ENCODE peak calls at places on chromosomes 16 and 17, in four cellular contexts. One of them, this sample, is unnamed.

GRCh38 chr17:73430165-73430680 is 118.4 kb upstream of the CDC42EP4 start:
- DNase-seq in HepG2: no peak
- DNase-seq in H1: no peak
- DNase-seq in K562: no peak
- DNase-seq in this sample: no peak

GRCh38 chr16:1670371-1670770 is 7.7 kb upstream of the JPT2 start:
- DNase-seq in HepG2: no peak
- DNase-seq in H1: no peak
- DNase-seq in K562: no peak
- DNase-seq in this sample: no peak

GRCh38 chr16:71474864-71475263 is 12.8 kb upstream of the ZNF23 start:
- DNase-seq in HepG2: no peak
- DNase-seq in K562: no peak
- DNase-seq in H1: no peak
- DNase-seq in this sample: peak

GRCh38 chr16:48272837-48273421 is 25.6 kb upstream of the ABCC11 start:
- DNase-seq in K562: no peak
- DNase-seq in H1: no peak
- DNase-seq in HepG2: no peak
- DNase-seq in this sample: no peak

GRCh38 chr17:65163990-65164495 is 26.9 kb downstream of the RGS9 start:
- DNase-seq in HepG2: peak
- DNase-seq in H1: no peak
- DNase-seq in K562: peak
- DNase-seq in this sample: peak

GRCh38 chr17:869067-869466 is 86.9 kb downstream of the MRM3 start:
- DNase-seq in H1: no peak
- DNase-seq in HepG2: no peak
- DNase-seq in K562: no peak
- DNase-seq in this sample: no peak

GRCh38 chr16:14528306-14528948 is 101.6 kb downstream of the PARN start:
- DNase-seq in K562: peak
- DNase-seq in H1: no peak
- DNase-seq in HepG2: no peak
- DNase-seq in this sample: no peak

GRCh38 chr16:68335175-68335574 is 24.4 kb downstream of the PRMT7 start:
- DNase-seq in H1: no peak
- DNase-seq in HepG2: no peak
- DNase-seq in K562: no peak
- DNase-seq in this sample: no peak

GRCh38 chr17:77754956-77755355 is 203.5 kb upstream of the TNRC6C start:
- DNase-seq in HepG2: no peak
- DNase-seq in H1: no peak
- DNase-seq in K562: no peak
- DNase-seq in this sample: no peak

GRCh38 chr16:17261197-17261858 is 209.4 kb downstream of the XYLT1 start:
- DNase-seq in HepG2: no peak
- DNase-seq in K562: no peak
- DNase-seq in H1: no peak
- DNase-seq in this sample: no peak

GRCh38 chr16:58462499-58462996 is 37.4 kb upstream of the NDRG4 start:
- DNase-seq in K562: no peak
- DNase-seq in HepG2: no peak
- DNase-seq in H1: no peak
- DNase-seq in this sample: no peak

GRCh38 chr17:3528604-3529511 is 28.8 kb downstream of the TRPV3 start:
- DNase-seq in K562: no peak
- DNase-seq in H1: no peak
- DNase-seq in HepG2: no peak
- DNase-seq in this sample: no peak

GRCh38 chr17:64418506-64419339 is 28.1 kb upstream of the PECAM1 start:
- DNase-seq in K562: peak
- DNase-seq in H1: no peak
- DNase-seq in HepG2: peak
- DNase-seq in this sample: peak

GRCh38 chr17:62751350-62751691 is 56.8 kb downstream of the MARCHF10 start:
- DNase-seq in K562: no peak
- DNase-seq in H1: no peak
- DNase-seq in HepG2: no peak
- DNase-seq in this sample: no peak

GRCh38 chr17:39306509-39307212 is 80.9 kb upstream of the STAC2 start:
- DNase-seq in H1: no peak
- DNase-seq in K562: no peak
- DNase-seq in HepG2: no peak
- DNase-seq in this sample: no peak

GRCh38 chr17:5226940-5227878 is 7.5 kb downstream of the SCIMP start:
- DNase-seq in HepG2: no peak
- DNase-seq in H1: no peak
- DNase-seq in K562: no peak
- DNase-seq in this sample: no peak

GRCh38 chr17:56425483-56425882 is 168.0 kb upstream of the NOG start:
- DNase-seq in K562: no peak
- DNase-seq in H1: no peak
- DNase-seq in HepG2: no peak
- DNase-seq in this sample: no peak

GRCh38 chr17:40319651-40320550 is 10.9 kb downstream of the RARA start:
- DNase-seq in H1: no peak
- DNase-seq in HepG2: no peak
- DNase-seq in K562: no peak
- DNase-seq in this sample: no peak

GRCh38 chr17:31687505-31688126 is 171.4 kb downstream of the COPRS start:
- DNase-seq in HepG2: no peak
- DNase-seq in K562: no peak
- DNase-seq in H1: no peak
- DNase-seq in this sample: no peak

GRCh38 chr16:86628614-86629013 is 50.3 kb downstream of the FOXL1 start:
- DNase-seq in HepG2: no peak
- DNase-seq in K562: no peak
- DNase-seq in H1: no peak
- DNase-seq in this sample: no peak

GRCh38 chr17:900336-900735 is 79.2 kb downstream of the NXN start:
- DNase-seq in HepG2: no peak
- DNase-seq in K562: no peak
- DNase-seq in H1: no peak
- DNase-seq in this sample: no peak

GRCh38 chr17:28956112-28956511 is 4.8 kb upstream of the PHF12 start:
- DNase-seq in HepG2: no peak
- DNase-seq in K562: no peak
- DNase-seq in H1: no peak
- DNase-seq in this sample: no peak

GRCh38 chr16:69329369-69330285 is 761 bp downstream of the PDF start:
- DNase-seq in HepG2: no peak
- DNase-seq in K562: peak
- DNase-seq in H1: no peak
- DNase-seq in this sample: no peak

GRCh38 chr17:40060887-40061480 is 1.8 kb upstream of the THRA start:
- DNase-seq in K562: no peak
- DNase-seq in HepG2: no peak
- DNase-seq in H1: no peak
- DNase-seq in this sample: no peak

GRCh38 chr16:19458722-19459379 is 41.2 kb downstream of the TMC5 start:
- DNase-seq in HepG2: no peak
- DNase-seq in K562: peak
- DNase-seq in H1: no peak
- DNase-seq in this sample: no peak

GRCh38 chr17:32621612-32622312 is 135.0 kb downstream of the CDK5R1 start:
- DNase-seq in HepG2: no peak
- DNase-seq in K562: peak
- DNase-seq in H1: no peak
- DNase-seq in this sample: no peak

GRCh38 chr17:50479522-50480141 is 972 bp downstream of the RSAD1 start:
- DNase-seq in HepG2: peak
- DNase-seq in K562: peak
- DNase-seq in H1: peak
- DNase-seq in this sample: peak

GRCh38 chr16:4926928-4927327 is 10.0 kb downstream of the PPL start:
- DNase-seq in H1: no peak
- DNase-seq in K562: no peak
- DNase-seq in HepG2: no peak
- DNase-seq in this sample: no peak

GRCh38 chr17:67942810-67943209 is 53.5 kb downstream of the C17orf58 start:
- DNase-seq in HepG2: no peak
- DNase-seq in H1: no peak
- DNase-seq in K562: peak
- DNase-seq in this sample: no peak
- TF ChIP-seq CTCF in HepG2: peak
- TF ChIP-seq CTCF in H1: peak
- TF ChIP-seq CTCF in K562: peak
- TF ChIP-seq CTCF in this sample: peak

GRCh38 chr16:24935336-24935735 is 79.8 kb downstream of the ARHGAP17 start:
- DNase-seq in K562: no peak
- DNase-seq in H1: no peak
- DNase-seq in HepG2: no peak
- DNase-seq in this sample: no peak

GRCh38 chr16:24939224-24939623 is 75.9 kb downstream of the ARHGAP17 start:
- DNase-seq in HepG2: no peak
- DNase-seq in K562: no peak
- DNase-seq in H1: no peak
- DNase-seq in this sample: no peak

GRCh38 chr16:24939738-24940137 is 75.4 kb downstream of the ARHGAP17 start:
- DNase-seq in H1: no peak
- DNase-seq in K562: no peak
- DNase-seq in HepG2: no peak
- DNase-seq in this sample: no peak

GRCh38 chr16:24931091-24931490 is 84.1 kb downstream of the ARHGAP17 start:
- DNase-seq in H1: no peak
- DNase-seq in HepG2: no peak
- DNase-seq in K562: no peak
- DNase-seq in this sample: no peak

GRCh38 chr16:24936151-24936550 is 79.0 kb downstream of the ARHGAP17 start:
- DNase-seq in K562: no peak
- DNase-seq in HepG2: no peak
- DNase-seq in H1: no peak
- DNase-seq in this sample: no peak
- TF ChIP-seq FOSL1 in K562: no peak
- TF ChIP-seq FOSL1 in HepG2: no peak
- TF ChIP-seq FOSL1 in H1: no peak
- TF ChIP-seq FOSL1 in this sample: no peak

DNA sequence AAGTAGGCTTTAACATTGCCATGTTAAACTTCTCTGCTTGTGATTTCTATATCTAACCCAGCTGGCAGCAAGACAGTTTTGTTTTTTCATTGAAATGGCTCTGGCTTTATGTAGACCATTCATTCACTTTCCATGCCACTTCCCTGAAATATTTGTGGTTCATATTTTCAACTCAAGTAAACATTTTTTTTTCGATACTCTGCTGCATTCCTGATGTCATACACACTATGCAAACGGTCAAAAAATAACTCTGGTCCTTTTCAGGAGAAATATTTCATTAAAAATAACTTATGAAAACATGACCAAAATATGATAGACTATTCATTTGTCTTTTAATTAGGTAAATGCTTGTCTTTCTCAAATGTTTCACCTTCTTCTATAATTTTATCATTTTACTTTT is 116.3 kb downstream of the USP22 start:
- DNase-seq in HepG2: no peak
- DNase-seq in K562: no peak
- DNase-seq in H1: no peak
- DNase-seq in this sample: no peak
- TF ChIP-seq CEBPB in HepG2: no peak
- TF ChIP-seq CEBPB in K562: no peak
- TF ChIP-seq CEBPB in H1: no peak
- TF ChIP-seq CEBPB in this sample: no peak

GRCh38 chr16:85347213-85347591 is 234.9 kb upstream of the CIBAR2 start:
- DNase-seq in HepG2: peak
- DNase-seq in H1: no peak
- DNase-seq in K562: peak
- DNase-seq in this sample: no peak
- TF ChIP-seq CTCF in HepG2: peak
- TF ChIP-seq CTCF in H1: peak
- TF ChIP-seq CTCF in K562: peak
- TF ChIP-seq CTCF in this sample: no peak

GRCh38 chr17:81659038-81659437 is 2.7 kb upstream of the PDE6G start:
- DNase-seq in HepG2: peak
- DNase-seq in H1: no peak
- DNase-seq in K562: no peak
- DNase-seq in this sample: no peak
- TF ChIP-seq FOSL1 in HepG2: no peak
- TF ChIP-seq FOSL1 in H1: no peak
- TF ChIP-seq FOSL1 in K562: no peak
- TF ChIP-seq FOSL1 in this sample: no peak

GRCh38 chr16:84840687-84841627 is 21.2 kb downstream of the CRISPLD2 start:
- DNase-seq in HepG2: no peak
- DNase-seq in K562: no peak
- DNase-seq in H1: no peak
- DNase-seq in this sample: no peak

GRCh38 chr16:84839956-84840355 is 20.2 kb downstream of the CRISPLD2 start:
- DNase-seq in H1: no peak
- DNase-seq in HepG2: no peak
- DNase-seq in K562: no peak
- DNase-seq in this sample: peak

GRCh38 chr16:84836967-84837366 is 17.2 kb downstream of the CRISPLD2 start:
- DNase-seq in H1: no peak
- DNase-seq in HepG2: no peak
- DNase-seq in K562: no peak
- DNase-seq in this sample: no peak

GRCh38 chr16:84838383-84838948 is 18.7 kb downstream of the CRISPLD2 start:
- DNase-seq in K562: no peak
- DNase-seq in HepG2: no peak
- DNase-seq in H1: no peak
- DNase-seq in this sample: no peak

DNA sequence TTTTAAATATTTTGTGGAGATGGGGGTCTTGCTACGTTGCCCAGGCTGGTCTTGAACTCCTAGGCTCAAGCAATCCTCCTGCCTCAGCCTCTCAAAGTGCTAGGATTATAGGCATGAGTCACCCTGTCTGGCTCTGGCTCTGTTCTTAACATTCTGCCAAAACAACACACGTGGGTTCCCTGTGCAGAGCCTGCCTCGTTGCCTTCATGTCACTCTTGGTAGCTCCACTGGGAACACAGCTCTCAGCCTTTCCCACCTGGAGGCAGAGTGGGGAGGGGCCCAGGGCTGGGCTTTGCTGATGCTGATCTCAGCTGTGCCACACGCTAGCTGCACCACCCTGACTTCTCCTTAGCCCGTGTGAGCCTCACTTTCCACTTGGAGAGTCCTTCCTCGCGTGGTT is 19.3 kb downstream of the CRISPLD2 start:
- DNase-seq in HepG2: no peak
- DNase-seq in H1: no peak
- DNase-seq in K562: no peak
- DNase-seq in this sample: peak
- TF ChIP-seq CEBPB in HepG2: no peak
- TF ChIP-seq CEBPB in H1: no peak
- TF ChIP-seq CEBPB in K562: no peak
- TF ChIP-seq CEBPB in this sample: no peak